ENCODE peak calls at places on chromosome 9, in six cellular contexts. One of them, this sample, is unnamed.

GRCh38 chr9:15522130-15522755 is 11.5 kb upstream of the PSIP1 start:
- DNase-seq in SK-N-SH: no peak
- DNase-seq in retinal pigment epithelial cell: no peak
- DNase-seq in adrenal gland: no peak
- DNase-seq in GM23338: no peak
- DNase-seq in HepG2: no peak
- DNase-seq in this sample: no peak

GRCh38 chr9:128629136-128629535 is 27.5 kb downstream of the DYNC2I2 start:
- DNase-seq in SK-N-SH: peak; percentile 16
- DNase-seq in retinal pigment epithelial cell: no peak
- DNase-seq in adrenal gland: no peak
- DNase-seq in GM23338: no peak
- DNase-seq in HepG2: no peak
- DNase-seq in this sample: no peak

GRCh38 chr9:9942764-9943424 is 669.9 kb downstream of the PTPRD start:
- DNase-seq in SK-N-SH: peak; percentile 47
- DNase-seq in retinal pigment epithelial cell: no peak
- DNase-seq in adrenal gland: peak; percentile 73
- DNase-seq in GM23338: peak; percentile 74
- DNase-seq in HepG2: peak; percentile 42
- DNase-seq in this sample: no peak

GRCh38 chr9:101705135-101705661 is 33.2 kb downstream of the GRIN3A start:
- DNase-seq in SK-N-SH: no peak
- DNase-seq in retinal pigment epithelial cell: peak; percentile 10
- DNase-seq in adrenal gland: no peak
- DNase-seq in GM23338: peak; percentile 86
- DNase-seq in HepG2: no peak
- DNase-seq in this sample: no peak

GRCh38 chr9:4662989-4663792 is 1.1 kb downstream of the PLPP6 start:
- DNase-seq in SK-N-SH: peak; percentile 21
- DNase-seq in retinal pigment epithelial cell: no peak
- DNase-seq in adrenal gland: no peak
- DNase-seq in GM23338: peak; percentile 20
- DNase-seq in HepG2: peak; percentile 65
- DNase-seq in this sample: no peak

GRCh38 chr9:82606761-82607382 is 456.1 kb downstream of the RASEF start:
- DNase-seq in SK-N-SH: peak; percentile 49
- DNase-seq in retinal pigment epithelial cell: peak; percentile 37
- DNase-seq in adrenal gland: peak; percentile 57
- DNase-seq in GM23338: peak; percentile 88
- DNase-seq in HepG2: peak; percentile 69
- DNase-seq in this sample: peak; percentile 27

GRCh38 chr9:84146893-84147705 is 166.5 kb downstream of the RMI1 start:
- DNase-seq in SK-N-SH: no peak
- DNase-seq in retinal pigment epithelial cell: no peak
- DNase-seq in adrenal gland: no peak
- DNase-seq in GM23338: no peak
- DNase-seq in HepG2: no peak
- DNase-seq in this sample: no peak

GRCh38 chr9:6944896-6945295 is 187.1 kb downstream of the KDM4C start:
- DNase-seq in SK-N-SH: no peak
- DNase-seq in retinal pigment epithelial cell: no peak
- DNase-seq in adrenal gland: no peak
- DNase-seq in GM23338: no peak
- DNase-seq in HepG2: no peak
- DNase-seq in this sample: no peak

GRCh38 chr9:110847661-110848060 is 179.1 kb downstream of the MUSK start:
- DNase-seq in SK-N-SH: no peak
- DNase-seq in retinal pigment epithelial cell: no peak
- DNase-seq in adrenal gland: no peak
- DNase-seq in GM23338: no peak
- DNase-seq in HepG2: no peak
- DNase-seq in this sample: no peak

GRCh38 chr9:110258671-110259070 is 2.4 kb upstream of the TXN start:
- DNase-seq in SK-N-SH: no peak
- DNase-seq in retinal pigment epithelial cell: no peak
- DNase-seq in adrenal gland: no peak
- DNase-seq in GM23338: no peak
- DNase-seq in HepG2: no peak
- DNase-seq in this sample: no peak

GRCh38 chr9:131275332-131276106 is 791 bp downstream of the FAM78A start:
- DNase-seq in SK-N-SH: no peak
- DNase-seq in retinal pigment epithelial cell: no peak
- DNase-seq in adrenal gland: no peak
- DNase-seq in GM23338: peak; percentile 72
- DNase-seq in HepG2: peak; percentile 48
- DNase-seq in this sample: no peak
- H3K4me3 ChIP-seq in SK-N-SH: no peak overlapping the region
- H3K4me3 ChIP-seq in retinal pigment epithelial cell: no peak overlapping the region
- H3K4me3 ChIP-seq in adrenal gland: no peak overlapping the region
- H3K4me3 ChIP-seq in GM23338: peak overlapping the region; percentile 73
- H3K4me3 ChIP-seq in HepG2: peak overlapping the region; percentile 26
- H3K4me3 ChIP-seq in this sample: no peak overlapping the region

GRCh38 chr9:31669311-31669710 is 715.1 kb upstream of the ACO1 start:
- DNase-seq in SK-N-SH: no peak
- DNase-seq in retinal pigment epithelial cell: no peak
- DNase-seq in adrenal gland: no peak
- DNase-seq in GM23338: no peak
- DNase-seq in HepG2: no peak
- DNase-seq in this sample: no peak

GRCh38 chr9:31674264-31674663 is 710.2 kb upstream of the ACO1 start:
- DNase-seq in SK-N-SH: no peak
- DNase-seq in retinal pigment epithelial cell: no peak
- DNase-seq in adrenal gland: no peak
- DNase-seq in GM23338: no peak
- DNase-seq in HepG2: no peak
- DNase-seq in this sample: no peak

GRCh38 chr9:31671011-31671410 is 713.4 kb upstream of the ACO1 start:
- DNase-seq in SK-N-SH: no peak
- DNase-seq in retinal pigment epithelial cell: no peak
- DNase-seq in adrenal gland: no peak
- DNase-seq in GM23338: no peak
- DNase-seq in HepG2: no peak
- DNase-seq in this sample: no peak
- TF ChIP-seq CTCF in SK-N-SH: no peak
- TF ChIP-seq CTCF in retinal pigment epithelial cell: no peak
- TF ChIP-seq CTCF in adrenal gland: no peak
- TF ChIP-seq CTCF in GM23338: no peak
- TF ChIP-seq CTCF in HepG2: no peak
- TF ChIP-seq CTCF in this sample: no peak

GRCh38 chr9:136648746-136649145 is 14.0 kb upstream of the EGFL7 start:
- DNase-seq in SK-N-SH: peak; percentile 79
- DNase-seq in retinal pigment epithelial cell: no peak
- DNase-seq in adrenal gland: peak; percentile 62
- DNase-seq in GM23338: no peak
- DNase-seq in HepG2: no peak
- DNase-seq in this sample: no peak

GRCh38 chr9:136645903-136646754 is 16.6 kb upstream of the EGFL7 start:
- DNase-seq in SK-N-SH: peak; percentile 92
- DNase-seq in retinal pigment epithelial cell: no peak
- DNase-seq in adrenal gland: no peak
- DNase-seq in GM23338: peak; percentile 48
- DNase-seq in HepG2: peak; percentile 24
- DNase-seq in this sample: no peak

GRCh38 chr9:136644593-136645342 is 17.9 kb upstream of the EGFL7 start:
- DNase-seq in SK-N-SH: peak; percentile 70
- DNase-seq in retinal pigment epithelial cell: no peak
- DNase-seq in adrenal gland: peak; percentile 67
- DNase-seq in GM23338: peak; percentile 79
- DNase-seq in HepG2: peak; percentile 31
- DNase-seq in this sample: no peak

GRCh38 chr9:136645343-136645902 is 17.3 kb upstream of the EGFL7 start:
- DNase-seq in SK-N-SH: no peak
- DNase-seq in retinal pigment epithelial cell: no peak
- DNase-seq in adrenal gland: no peak
- DNase-seq in GM23338: no peak
- DNase-seq in HepG2: no peak
- DNase-seq in this sample: no peak

GRCh38 chr9:136646827-136647711 is 15.6 kb upstream of the EGFL7 start:
- DNase-seq in SK-N-SH: no peak
- DNase-seq in retinal pigment epithelial cell: no peak
- DNase-seq in adrenal gland: no peak
- DNase-seq in GM23338: no peak
- DNase-seq in HepG2: no peak
- DNase-seq in this sample: no peak
- H3K4me3 ChIP-seq in SK-N-SH: no peak overlapping the region
- H3K4me3 ChIP-seq in retinal pigment epithelial cell: no peak overlapping the region
- H3K4me3 ChIP-seq in adrenal gland: no peak overlapping the region
- H3K4me3 ChIP-seq in GM23338: no peak overlapping the region
- H3K4me3 ChIP-seq in HepG2: no peak overlapping the region
- H3K4me3 ChIP-seq in this sample: no peak overlapping the region

GRCh38 chr9:90874194-90874593 is 72.6 kb downstream of the SYK start:
- DNase-seq in SK-N-SH: no peak
- DNase-seq in retinal pigment epithelial cell: no peak
- DNase-seq in adrenal gland: no peak
- DNase-seq in GM23338: no peak
- DNase-seq in HepG2: no peak
- DNase-seq in this sample: no peak
- TF ChIP-seq CTCF in SK-N-SH: no peak
- TF ChIP-seq CTCF in retinal pigment epithelial cell: no peak
- TF ChIP-seq CTCF in adrenal gland: no peak
- TF ChIP-seq CTCF in GM23338: no peak
- TF ChIP-seq CTCF in HepG2: peak; percentile 10
- TF ChIP-seq CTCF in this sample: no peak

DNA sequence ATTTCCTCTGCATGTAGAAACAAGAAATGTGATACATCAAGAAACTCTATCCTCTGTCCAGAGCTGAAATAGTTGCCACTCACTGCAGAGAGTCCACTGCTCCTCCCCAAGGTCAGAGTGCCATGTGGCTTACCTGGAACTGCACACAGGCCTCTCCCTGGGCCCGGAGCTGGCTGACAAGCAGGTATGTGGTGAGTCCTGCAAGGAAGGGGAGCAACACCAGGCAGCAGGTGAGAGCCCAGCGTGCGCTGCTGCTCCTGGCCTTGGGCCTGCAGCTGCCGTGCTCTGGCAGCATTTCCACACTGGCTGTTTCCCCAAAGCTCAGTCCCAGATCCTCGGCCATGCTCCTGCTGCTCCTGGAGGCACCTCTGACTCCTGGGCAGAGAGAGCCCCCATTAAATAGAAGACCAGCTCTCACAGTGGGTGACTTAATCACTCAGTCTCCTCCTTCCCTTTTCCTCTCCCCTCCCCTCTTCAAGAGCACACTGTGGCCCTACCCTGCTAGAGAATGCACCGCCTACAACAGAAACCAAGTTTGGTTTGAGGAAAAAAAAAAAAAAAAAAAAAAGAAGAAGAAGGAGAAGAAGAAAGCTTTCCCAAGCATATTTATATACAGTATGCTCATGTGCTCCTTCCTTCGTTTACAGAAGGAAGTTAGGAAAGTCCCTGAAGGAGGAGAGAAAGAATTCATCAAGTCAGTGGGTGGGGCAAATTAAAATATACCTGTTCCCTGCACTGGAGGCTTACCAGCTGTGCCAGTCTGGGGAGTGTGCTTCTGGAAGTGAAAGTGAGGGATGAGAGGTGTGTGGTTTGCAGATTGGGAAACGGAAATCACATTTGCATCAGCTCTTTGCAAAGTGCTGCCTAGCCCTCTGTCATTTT is at the start of gene TNFSF15:
- DNase-seq in SK-N-SH: no peak
- DNase-seq in retinal pigment epithelial cell: no peak
- DNase-seq in adrenal gland: no peak
- DNase-seq in GM23338: peak; percentile 50
- DNase-seq in HepG2: peak; percentile 49
- DNase-seq in this sample: no peak
- H3K4me3 ChIP-seq in SK-N-SH: no peak within 1 kb of the TSS
- H3K4me3 ChIP-seq in retinal pigment epithelial cell: no peak within 1 kb of the TSS
- H3K4me3 ChIP-seq in adrenal gland: no peak within 1 kb of the TSS
- H3K4me3 ChIP-seq in GM23338: no peak within 1 kb of the TSS
- H3K4me3 ChIP-seq in HepG2: no peak within 1 kb of the TSS
- H3K4me3 ChIP-seq in this sample: peak within 1 kb of the TSS; percentile 34

DNA sequence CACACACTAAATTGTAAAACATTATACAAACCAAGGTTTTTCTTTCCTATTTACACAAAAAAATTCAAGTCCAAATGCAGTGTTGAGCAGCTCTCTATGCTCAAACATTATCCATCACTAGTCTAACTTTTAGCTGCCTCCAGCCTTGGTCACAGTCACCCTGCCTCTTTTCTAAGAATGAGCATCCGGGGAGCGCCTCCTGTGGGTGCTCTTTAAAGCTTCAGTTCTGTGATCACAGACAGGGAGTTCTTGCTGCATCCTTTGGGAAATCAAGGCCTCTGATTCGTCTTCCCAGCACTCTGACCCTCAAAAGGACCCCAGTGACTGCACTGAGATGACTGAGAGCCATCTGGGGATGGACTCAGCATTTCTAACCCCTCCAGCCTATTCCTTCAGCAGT is 289.6 kb downstream of the SEC61B start:
- DNase-seq in SK-N-SH: no peak
- DNase-seq in retinal pigment epithelial cell: no peak
- DNase-seq in adrenal gland: no peak
- DNase-seq in GM23338: peak; percentile 61
- DNase-seq in HepG2: no peak
- DNase-seq in this sample: no peak
- TF ChIP-seq CTCF in SK-N-SH: peak; percentile 13
- TF ChIP-seq CTCF in retinal pigment epithelial cell: peak; percentile 12
- TF ChIP-seq CTCF in adrenal gland: no peak
- TF ChIP-seq CTCF in GM23338: peak; percentile 54
- TF ChIP-seq CTCF in HepG2: no peak
- TF ChIP-seq CTCF in this sample: no peak

DNA sequence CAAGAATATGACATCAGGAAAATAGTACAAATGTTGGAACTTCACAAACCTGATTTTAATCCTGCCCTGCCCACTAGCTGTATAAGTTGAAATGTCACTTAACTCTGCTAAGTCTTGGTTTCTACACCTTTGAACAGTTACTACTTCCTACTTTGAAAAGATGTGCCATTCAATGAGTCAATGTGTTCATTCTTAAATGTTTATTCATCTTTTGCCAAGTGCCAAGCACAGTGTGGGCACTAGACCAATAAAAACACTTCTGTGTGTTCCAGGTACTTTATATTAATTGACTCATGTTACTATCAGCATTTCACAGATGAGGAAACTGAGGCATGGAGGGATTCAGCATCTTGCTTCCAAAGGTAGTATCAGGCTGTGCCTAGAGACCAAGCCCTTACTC is 12.8 kb downstream of the PDCL start:
- DNase-seq in SK-N-SH: no peak
- DNase-seq in retinal pigment epithelial cell: no peak
- DNase-seq in adrenal gland: no peak
- DNase-seq in GM23338: no peak
- DNase-seq in HepG2: no peak
- DNase-seq in this sample: no peak
- H3K4me3 ChIP-seq in SK-N-SH: no peak overlapping the region
- H3K4me3 ChIP-seq in retinal pigment epithelial cell: no peak overlapping the region
- H3K4me3 ChIP-seq in adrenal gland: no peak overlapping the region
- H3K4me3 ChIP-seq in GM23338: no peak overlapping the region
- H3K4me3 ChIP-seq in HepG2: no peak overlapping the region
- H3K4me3 ChIP-seq in this sample: no peak overlapping the region

DNA sequence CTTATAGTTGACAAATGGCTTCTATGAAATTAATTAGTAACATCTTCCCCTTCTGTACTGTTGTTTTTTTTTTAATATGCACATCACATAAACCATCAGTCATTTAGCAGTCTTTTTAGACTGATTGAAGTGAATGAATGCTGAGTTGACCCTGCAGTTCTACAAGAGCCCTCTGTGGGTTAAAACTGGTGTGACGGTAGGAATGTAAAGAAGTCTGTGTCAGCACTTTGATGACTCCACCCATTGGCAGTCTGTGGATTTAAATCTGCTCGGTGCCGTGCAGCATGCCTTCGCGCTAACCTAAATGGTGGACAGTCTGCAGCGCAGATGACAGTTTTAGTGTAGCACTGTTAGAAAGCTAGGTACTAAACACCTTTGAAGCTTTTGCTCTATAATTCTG is 3.1 kb downstream of the GTF3C4 start:
- DNase-seq in SK-N-SH: peak; percentile 53
- DNase-seq in retinal pigment epithelial cell: peak; percentile 63
- DNase-seq in adrenal gland: no peak
- DNase-seq in GM23338: peak; percentile 63
- DNase-seq in HepG2: peak; percentile 64
- DNase-seq in this sample: no peak
- TF ChIP-seq CTCF in SK-N-SH: peak; percentile 37
- TF ChIP-seq CTCF in retinal pigment epithelial cell: peak; percentile 49
- TF ChIP-seq CTCF in adrenal gland: no peak
- TF ChIP-seq CTCF in GM23338: peak; percentile 14
- TF ChIP-seq CTCF in HepG2: no peak
- TF ChIP-seq CTCF in this sample: peak; percentile 24

This sample was measured in epithelial cell of proximal tubule.